ENCODE peak calls at places on chromosomes 16 and 17, in six cellular contexts. X is GM03348; T is BJ; Z is stimulated activated CD8-positive, alpha-beta memory T cell treated with anti-CD3 and anti-CD28 coated beads, Interleukin-4, amount 100 ng/mL, for 48 hours; H is GM13976; E is NCI-H524. C is an unnamed sample.
A peak's percentile ranks its signal among the peaks of the same experiment; 100 is the strongest.

GRCh38 chr17:38922538-38923291 is 2.7 kb upstream of the LASP1NB start:
- DNase-seq in X (peak; percentile 47), T (no peak), Z (peak; percentile 24), H (no peak), E (peak; percentile 19), C (peak; percentile 57)

GRCh38 chr17:47821424-47822379 is at the start of gene OSBPL7:
- DNase-seq in X (peak; percentile 85), T (peak; percentile 38), Z (peak; percentile 82), H (peak; percentile 91), E (peak; percentile 95), C (peak; percentile 92)

GRCh38 chr16:1470543-1471251 is 4.1 kb downstream of the CLCN7 start:
- DNase-seq in X (no peak), T (no peak), Z (no peak), H (no peak), E (no peak), C (no peak)

GRCh38 chr16:70678898-70679652 is 6.8 kb downstream of the MTSS2 start:
- DNase-seq in X (no peak), T (no peak), Z (no peak), H (no peak), E (no peak), C (no peak)

GRCh38 chr16:20650400-20651159 is 46.9 kb downstream of the ACSM1 start:
- DNase-seq in X (no peak), T (no peak), Z (no peak), H (no peak), E (no peak), C (no peak)

GRCh38 chr17:77492446-77493237 is 351.9 kb downstream of the SEC14L1 start:
- DNase-seq in X (no peak), T (no peak), Z (no peak), H (no peak), E (no peak), C (no peak)

GRCh38 chr17:63282455-63282854 is 163.7 kb downstream of the CYB561 start:
- DNase-seq in X (no peak), T (no peak), Z (no peak), H (no peak), E (no peak), C (no peak)

GRCh38 chr17:48628641-48629410 is 2.7 kb upstream of the HOXB9 start:
- DNase-seq in X (no peak), T (no peak), Z (no peak), H (no peak), E (no peak), C (no peak)

GRCh38 chr16:79599256-79599836 is 1.2 kb downstream of the MAF start:
- DNase-seq in X (peak; percentile 25), T (no peak), Z (peak; percentile 53), H (peak; percentile 36), E (peak; percentile 65), C (peak; percentile 79)